ENCODE peak calls at places on chromosomes 1 and 21, in six cellular contexts. U is hepatocyte, B is dorsolateral prefrontal cortex, W is fibroblast of lung, X is upper lobe of right lung, T is kidney. L is an unnamed sample.

GRCh38 chr1:226449823-226450222 is 41.9 kb upstream of the PARP1 start:
- DNase-seq in U (no peak), B (no peak), W (no peak), X (no peak), T (no peak), L (no peak)

GRCh38 chr1:167995038-167995437 is 58.2 kb upstream of the MPC2 start:
- DNase-seq in U (no peak), B (no peak), W (peak), X (no peak), T (no peak), L (no peak)

GRCh38 chr1:24964811-24965570 is 34.9 kb upstream of the RUNX3 start:
- DNase-seq in U (no peak), B (no peak), W (peak), X (peak), T (peak), L (no peak)

GRCh38 chr1:181646723-181647122 is 163.4 kb downstream of the CACNA1E start:
- DNase-seq in U (no peak), B (no peak), W (no peak), X (no peak), T (no peak), L (no peak)

GRCh38 chr1:65247419-65248359 is 61.7 kb upstream of the DNAJC6 start:
- DNase-seq in U (peak), B (no peak), W (peak), X (no peak), T (no peak), L (peak)

GRCh38 chr1:93592636-93592949 is 89.0 kb downstream of the BCAR3 start:
- DNase-seq in U (no peak), B (no peak), W (no peak), X (no peak), T (peak), L (no peak)

GRCh38 chr1:183234660-183235476 is 48.8 kb downstream of the LAMC2 start:
- DNase-seq in U (peak), B (no peak), W (peak), X (no peak), T (peak), L (peak)

GRCh38 chr1:228106800-228107054 is 2.4 kb downstream of the MRPL55 start:
- DNase-seq in U (no peak), B (no peak), W (no peak), X (no peak), T (peak), L (no peak)

GRCh38 chr1:18927082-18927653 is 24.8 kb upstream of the ALDH4A1 start:
- DNase-seq in U (no peak), B (no peak), W (no peak), X (no peak), T (peak), L (no peak)

GRCh38 chr21:33578959-33579542 is 9.4 kb downstream of the DONSON start:
- DNase-seq in U (no peak), B (no peak), W (peak), X (no peak), T (no peak), L (peak)

GRCh38 chr21:44749116-44749758 is 37.9 kb upstream of the TSPEAR start:
- DNase-seq in U (no peak), B (no peak), W (no peak), X (no peak), T (no peak), L (no peak)

GRCh38 chr1:29631836-29632420 is 395.6 kb downstream of the PTPRU start:
- DNase-seq in U (no peak), B (no peak), W (no peak), X (no peak), T (no peak), L (no peak)

GRCh38 chr1:201019321-201019977 is 4.1 kb downstream of the KIF21B start:
- DNase-seq in U (peak), B (no peak), W (peak), X (peak), T (peak), L (peak)

GRCh38 chr1:177355575-177355974 is 184.8 kb downstream of the BRINP2 start:
- DNase-seq in U (peak), B (peak), W (peak), X (no peak), T (no peak), L (peak)

GRCh38 chr1:92916899-92917298 is 44.4 kb downstream of the DIPK1A start:
- DNase-seq in U (no peak), B (no peak), W (no peak), X (no peak), T (no peak), L (peak)

GRCh38 chr21:25273945-25274344 is 333.3 kb downstream of the MRPL39 start:
- DNase-seq in U (no peak), B (no peak), W (no peak), X (no peak), T (no peak), L (no peak)

GRCh38 chr1:203625623-203626189 is 926 bp upstream of the ATP2B4 start:
- DNase-seq in U (peak), B (no peak), W (peak), X (no peak), T (no peak), L (peak)

GRCh38 chr1:200296091-200296661 is 113.7 kb downstream of the ZNF281 start:
- DNase-seq in U (peak), B (no peak), W (no peak), X (no peak), T (no peak), L (no peak)

GRCh38 chr1:100391675-100392074 is 39.4 kb downstream of the CDC14A start:
- DNase-seq in U (no peak), B (no peak), W (no peak), X (no peak), T (no peak), L (no peak)

GRCh38 chr21:34017127-34017961 is 56.0 kb upstream of the MRPS6 start:
- DNase-seq in U (no peak), B (no peak), W (peak), X (no peak), T (no peak), L (no peak)

GRCh38 chr1:21028520-21029145 is 148.1 kb downstream of the EIF4G3 start:
- DNase-seq in U (no peak), B (no peak), W (no peak), X (no peak), T (no peak), L (no peak)

GRCh38 chr1:186806477-186806876 is 22.3 kb upstream of the PLA2G4A start:
- DNase-seq in U (no peak), B (no peak), W (peak), X (no peak), T (no peak), L (peak)

GRCh38 chr21:14251336-14251735 is 35.4 kb downstream of the RBM11 start:
- DNase-seq in U (no peak), B (no peak), W (no peak), X (no peak), T (no peak), L (no peak)

GRCh38 chr1:97190326-97190725 is 468.7 kb downstream of the PTBP2 start:
- DNase-seq in U (no peak), B (no peak), W (peak), X (no peak), T (no peak), L (peak)

GRCh38 chr1:97186381-97186780 is 464.8 kb downstream of the PTBP2 start:
- DNase-seq in U (no peak), B (no peak), W (no peak), X (no peak), T (no peak), L (peak)
- TF ChIP-seq CTCF in U (peak), B (no peak), W (peak), X (no peak), T (no peak), L (peak)

GRCh38 chr1:61053281-61053711 is 29.1 kb upstream of the NFIA start:
- DNase-seq in U (no peak), B (no peak), W (no peak), X (no peak), T (no peak), L (no peak)

GRCh38 chr1:61053712-61054608 is 28.4 kb upstream of the NFIA start:
- DNase-seq in U (peak), B (peak), W (no peak), X (peak), T (peak), L (no peak)

GRCh38 chr1:61055110-61055614 is 27.2 kb upstream of the NFIA start:
- DNase-seq in U (peak), B (no peak), W (no peak), X (no peak), T (no peak), L (peak)

GRCh38 chr1:61052393-61053280 is 29.7 kb upstream of the NFIA start:
- DNase-seq in U (no peak), B (no peak), W (no peak), X (no peak), T (no peak), L (no peak)

DNA sequence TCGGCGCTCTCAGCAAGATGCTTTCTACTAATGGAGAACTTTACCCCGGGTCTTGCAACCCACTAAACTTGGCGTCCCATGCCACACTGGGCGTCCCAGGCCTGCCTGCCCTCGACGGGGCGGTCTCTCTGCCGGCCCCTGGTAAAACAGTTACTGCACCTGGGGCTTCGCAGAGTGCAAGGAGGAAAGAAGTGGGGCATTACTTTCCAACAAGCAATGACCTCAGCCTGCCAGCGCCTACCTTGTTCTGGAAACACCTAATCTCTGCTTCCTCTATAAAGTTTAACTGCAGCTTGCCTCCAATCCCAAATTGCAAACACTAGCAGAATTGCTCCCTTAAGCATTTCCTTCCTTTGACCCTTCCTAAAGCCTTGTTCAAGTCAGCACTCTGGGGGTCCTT is 27.7 kb upstream of the NFIA start:
- DNase-seq in U (no peak), B (no peak), W (no peak), X (no peak), T (no peak), L (no peak)
- H3K4me3 ChIP-seq in U (no peak), B (no peak), W (no peak), X (no peak), T (no peak), L (no peak)

GRCh38 chr1:8342325-8342724 is 24.4 kb downstream of the SLC45A1 start:
- DNase-seq in U (no peak), B (no peak), W (peak), X (no peak), T (peak), L (peak)
- TF ChIP-seq CTCF in U (no peak), B (no peak), W (no peak), X (peak), T (no peak), L (no peak)

GRCh38 chr1:206472886-206473285 is 2.6 kb downstream of the IKBKE start:
- DNase-seq in U (no peak), B (no peak), W (no peak), X (peak), T (no peak), L (no peak)
- H3K4me3 ChIP-seq in U (no peak), B (no peak), W (no peak), X (peak), T (no peak), L (no peak)

DNA sequence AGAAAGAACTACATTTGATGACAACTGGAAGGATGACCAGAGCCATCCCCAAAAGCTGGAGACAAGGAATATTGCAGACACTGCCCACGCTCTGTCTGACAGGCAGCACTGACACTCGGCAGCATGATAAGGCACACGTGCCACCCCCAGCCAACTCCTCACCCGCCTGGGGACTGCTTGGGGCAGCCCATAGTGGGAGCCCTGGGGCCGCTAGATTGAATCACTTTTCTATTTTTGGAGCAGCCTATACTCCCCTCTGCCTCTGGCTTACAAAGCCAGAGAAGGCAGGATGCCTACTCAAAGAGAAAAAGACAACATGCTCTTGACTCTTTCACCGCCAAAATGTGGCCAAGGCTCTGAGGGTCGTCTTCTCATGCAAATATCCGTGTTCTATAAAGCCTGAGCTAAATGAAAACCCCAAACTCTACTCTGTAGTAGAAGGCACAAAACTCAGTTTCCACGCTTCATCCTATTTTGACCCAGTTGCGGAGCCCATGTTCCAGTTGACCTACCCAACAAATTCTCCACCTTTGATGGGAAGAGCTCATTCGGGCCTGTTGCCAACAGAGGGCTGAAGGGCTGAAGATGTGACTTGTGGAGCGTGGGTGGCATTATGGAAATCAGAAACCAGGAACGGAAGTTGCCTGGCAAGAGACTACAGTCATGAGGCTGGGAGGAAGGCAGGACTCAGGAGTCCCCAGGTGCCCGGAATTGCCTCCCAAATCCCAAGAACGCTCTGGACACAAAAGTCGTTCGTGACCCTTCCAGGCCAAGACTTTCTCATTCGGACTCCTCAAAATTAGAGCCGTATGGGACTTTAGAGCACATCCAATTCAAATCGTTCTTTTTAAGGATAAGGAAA is 1.1 kb downstream of the SMG5 start:
- DNase-seq in U (peak), B (no peak), W (peak), X (no peak), T (no peak), L (peak)
- TF ChIP-seq CTCF in U (no peak), B (no peak), W (no peak), X (no peak), T (no peak), L (peak)

L was measured in fibroblast of mammary gland.